ENCODE peak calls at places on chromosomes 13 and 19, in eight cellular contexts. U is lower leg skin, E is AG04450, L is lung, N is cardiac muscle cell, K is heart right ventricle, X is dorsolateral prefrontal cortex, W is AG10803. B is an unnamed sample.

GRCh38 chr19:41541990-41542584 is 33.9 kb upstream of the CEACAM21 start:
- DNase-seq in U (no peak), N (peak; percentile 51), E (no peak), W (peak; percentile 5), K (peak; percentile 67), X (no peak), L (peak; percentile 68), B (peak; percentile 30)

GRCh38 chr13:78572459-78572858 is 30.9 kb downstream of the POU4F1 start:
- DNase-seq in U (no peak), L (no peak), N (no peak), X (no peak), W (no peak), E (no peak), K (no peak), B (no peak)

GRCh38 chr13:42041017-42041683 is 7.3 kb upstream of the DGKH start:
- DNase-seq in K (peak; percentile 51), X (peak; percentile 63), L (peak; percentile 48), U (peak; percentile 31), W (peak; percentile 45), E (no peak), N (peak; percentile 63), B (peak; percentile 61)

GRCh38 chr13:58134012-58134411 is 502.5 kb downstream of the PCDH17 start:
- DNase-seq in U (no peak), X (no peak), L (no peak), E (no peak), K (no peak), N (no peak), W (no peak), B (no peak)

GRCh38 chr13:34926513-34926912 is 15.6 kb upstream of the NBEA start:
- DNase-seq in U (no peak), L (no peak), K (no peak), E (no peak), N (peak; percentile 77), W (peak; percentile 50), X (no peak), B (peak; percentile 33)

GRCh38 chr13:36979361-36980040 is 19.6 kb downstream of the ALG5 start:
- DNase-seq in X (no peak), N (no peak), K (no peak), L (no peak), E (peak; percentile 26), U (no peak), W (peak; percentile 37), B (peak; percentile 35)

GRCh38 chr13:32495429-32495828 is 43.2 kb downstream of the N4BP2L2 start:
- DNase-seq in U (no peak), L (no peak), E (no peak), N (no peak), X (no peak), K (no peak), W (no peak), B (no peak)

GRCh38 chr19:18232540-18233223 is 6.4 kb upstream of the PDE4C start:
- DNase-seq in E (no peak), W (no peak), N (peak; percentile 73), K (no peak), U (no peak), X (no peak), L (no peak), B (no peak)

GRCh38 chr13:113001251-113002140 is 32.5 kb downstream of the MCF2L start:
- DNase-seq in U (no peak), W (no peak), E (no peak), X (peak; percentile 81), N (peak; percentile 91), K (no peak), L (peak; percentile 75), B (peak; percentile 3)

GRCh38 chr13:72121466-72121865 is 254.5 kb upstream of the DACH1 start:
- DNase-seq in W (no peak), U (no peak), N (no peak), L (no peak), X (no peak), E (no peak), K (no peak), B (no peak)

GRCh38 chr13:24040835-24041234 is 119.7 kb upstream of the SPATA13 start:
- DNase-seq in N (no peak), E (no peak), L (peak; percentile 13), W (no peak), U (no peak), X (no peak), K (no peak), B (no peak)

GRCh38 chr19:18850560-18851375 is 19.0 kb downstream of the UPF1 start:
- DNase-seq in E (no peak), U (no peak), L (no peak), K (no peak), W (no peak), X (no peak), N (no peak), B (no peak)

GRCh38 chr13:30780338-30780981 is 45.1 kb downstream of the ALOX5AP start:
- DNase-seq in X (no peak), N (no peak), E (no peak), U (no peak), K (no peak), W (no peak), L (no peak), B (no peak)

GRCh38 chr19:41265376-41266153 is 1.4 kb downstream of the HNRNPUL1 start:
- DNase-seq in E (no peak), W (peak; percentile 34), K (peak; percentile 10), U (peak; percentile 24), X (no peak), N (peak; percentile 43), L (peak; percentile 35), B (peak; percentile 44)

GRCh38 chr19:39867133-39867532 is 21.0 kb upstream of the FBL start:
- DNase-seq in X (no peak), E (no peak), K (no peak), U (no peak), W (no peak), L (no peak), N (no peak), B (no peak)

GRCh38 chr13:109684836-109685602 is 101.4 kb downstream of the IRS2 start:
- DNase-seq in K (peak; percentile 79), E (no peak), N (peak; percentile 17), L (no peak), U (no peak), W (no peak), X (no peak), B (no peak)

DNA sequence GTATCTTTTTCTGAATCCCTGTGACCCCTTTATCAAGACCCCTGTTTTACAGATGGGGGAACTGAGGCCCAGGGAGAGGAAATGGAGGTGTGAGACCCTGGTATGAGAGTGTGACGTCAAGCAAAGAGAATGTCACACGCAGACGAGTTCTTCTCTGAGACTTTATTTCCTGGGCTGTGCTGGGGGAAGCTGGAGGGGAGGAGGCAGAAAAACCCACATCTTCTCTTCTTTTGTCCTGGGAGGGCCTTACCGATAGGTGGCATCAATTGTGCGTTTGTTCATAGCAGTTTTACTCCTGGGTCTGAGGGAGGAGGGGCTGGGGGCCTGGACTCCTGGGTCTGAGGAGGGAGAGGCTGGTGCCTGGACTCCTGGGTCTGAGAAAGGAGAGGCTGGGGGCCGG is 4.9 kb upstream of the KLK15 start:
- DNase-seq in K (no peak), X (no peak), N (no peak), E (no peak), W (no peak), L (no peak), U (no peak), B (no peak)
- TF ChIP-seq CTCF in K (no peak), X (no peak), N (peak; percentile 20), E (peak; percentile 24), W (no peak), L (no peak), U (no peak), B (no peak)

GRCh38 chr19:35793381-35794165 is 18.2 kb downstream of the ARHGAP33 start:
- DNase-seq in E (no peak), X (no peak), N (no peak), W (peak; percentile 24), K (no peak), L (no peak), U (no peak), B (no peak)

GRCh38 chr19:35797663-35798062 is 15.0 kb downstream of the PRODH2 start:
- DNase-seq in U (no peak), K (no peak), W (no peak), L (no peak), X (peak; percentile 86), E (no peak), N (peak; percentile 27), B (no peak)

GRCh38 chr19:35792888-35793287 is 17.5 kb downstream of the ARHGAP33 start:
- DNase-seq in E (no peak), N (no peak), L (no peak), K (no peak), W (no peak), U (no peak), X (no peak), B (no peak)

GRCh38 chr19:35792312-35792711 is 16.9 kb downstream of the ARHGAP33 start:
- DNase-seq in L (no peak), W (no peak), X (no peak), E (no peak), U (no peak), K (no peak), N (no peak), B (no peak)

GRCh38 chr19:35796645-35797542 is 15.8 kb downstream of the PRODH2 start:
- DNase-seq in U (no peak), E (no peak), W (no peak), N (no peak), L (no peak), K (no peak), X (no peak), B (no peak)
- H3K4me3 ChIP-seq in U (no peak overlapping the region), E (no peak overlapping the region), W (no peak overlapping the region), N (no peak overlapping the region), L (no peak overlapping the region), K (no peak overlapping the region), X (no peak overlapping the region), B (no peak overlapping the region)

DNA sequence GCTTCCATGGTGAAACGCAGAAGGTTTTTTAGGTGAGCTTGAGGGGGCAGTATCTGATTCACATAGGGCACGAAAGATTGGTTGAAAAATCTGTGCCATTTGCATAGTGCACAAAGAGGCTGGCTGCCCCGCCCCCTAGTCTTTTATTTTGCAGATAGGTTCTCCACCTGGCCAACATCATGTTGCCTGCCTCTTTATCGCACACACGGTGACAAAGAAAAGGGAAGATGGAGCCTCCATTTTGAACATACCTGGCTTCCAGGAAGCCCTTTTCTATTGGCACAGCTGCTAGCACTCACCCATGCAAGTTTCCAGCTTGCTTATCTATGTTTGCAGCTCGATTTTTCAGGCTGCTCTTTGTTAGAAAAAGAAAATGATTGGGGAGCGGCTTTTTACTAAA is 316.2 kb upstream of the KLHL1 start:
- DNase-seq in E (no peak), N (no peak), W (no peak), U (no peak), L (no peak), X (no peak), K (no peak), B (no peak)
- TF ChIP-seq CTCF in E (no peak), N (no peak), W (no peak), U (no peak), L (no peak), X (no peak), K (no peak), B (no peak)

GRCh38 chr13:46295531-46296464 is 84.1 kb downstream of the LRRC63 start:
- DNase-seq in E (peak; percentile 49), U (peak; percentile 24), X (no peak), W (peak; percentile 99), K (no peak), N (no peak), L (peak; percentile 45), B (peak; percentile 93)

GRCh38 chr13:46297338-46297737 is 85.6 kb downstream of the LRRC63 start:
- DNase-seq in N (no peak), X (no peak), K (no peak), E (no peak), L (no peak), U (no peak), W (peak; percentile 37), B (peak; percentile 44)

GRCh38 chr13:46296920-46297319 is 85.2 kb downstream of the LRRC63 start:
- DNase-seq in K (no peak), X (no peak), N (no peak), W (peak; percentile 98), U (no peak), E (peak; percentile 24), L (no peak), B (peak; percentile 87)

GRCh38 chr13:46296465-46296822 is 84.7 kb downstream of the LRRC63 start:
- DNase-seq in W (no peak), K (no peak), E (no peak), U (no peak), X (no peak), L (no peak), N (no peak), B (no peak)
- H3K4me3 ChIP-seq in W (no peak overlapping the region), K (no peak overlapping the region), E (no peak overlapping the region), U (no peak overlapping the region), X (no peak overlapping the region), L (no peak overlapping the region), N (no peak overlapping the region), B (no peak overlapping the region)

B was measured in fibroblast of villous mesenchyme.